ENCODE peak calls at places on chromosomes 4 and X, in four cellular contexts. I is fibroblast of lung; D is CD4-positive, alpha-beta T cell; Q is psoas muscle. R is an unnamed sample.

GRCh38 chr4:121269001-121269400 is 104.9 kb upstream of the TNIP3 start:
- DNase-seq in I (no peak), D (no peak), Q (no peak), R (no peak)

GRCh38 chr4:22850630-22851029 is 157.9 kb downstream of the GBA3 start:
- DNase-seq in I (no peak), D (no peak), Q (no peak), R (no peak)

GRCh38 chr4:38516194-38516593 is 147.8 kb upstream of the KLF3 start:
- DNase-seq in I (no peak), D (no peak), Q (no peak), R (no peak)

GRCh38 chrX:64389489-64389888 is 5.8 kb downstream of the MTMR8 start:
- DNase-seq in I (no peak), D (no peak), Q (no peak), R (no peak)

GRCh38 chrX:2819345-2820130 is 9.2 kb upstream of the GYG2 start:
- DNase-seq in I (peak; percentile 21), D (no peak), Q (no peak), R (no peak)

GRCh38 chr4:35556387-35556786 is 687.9 kb downstream of the ARAP2 start:
- DNase-seq in I (no peak), D (no peak), Q (no peak), R (no peak)

GRCh38 chrX:79325263-79325958 is 41.7 kb downstream of the ITM2A start:
- DNase-seq in I (no peak), D (peak; percentile 29), Q (no peak), R (no peak)

GRCh38 chr4:83569967-83570366 is 34.1 kb downstream of the GPAT3 start:
- DNase-seq in I (no peak), D (no peak), Q (no peak), R (no peak)

GRCh38 chr4:3452376-3452775 is 10.6 kb downstream of the HGFAC start:
- DNase-seq in I (no peak), D (no peak), Q (peak; percentile 52), R (no peak)

GRCh38 chr4:84258905-84259830 is 239.9 kb downstream of the NKX6-1 start:
- DNase-seq in I (peak; percentile 19), D (no peak), Q (peak; percentile 30), R (no peak)

GRCh38 chr4:52911684-52912294 is 49.7 kb downstream of the RASL11B start:
- DNase-seq in I (peak; percentile 75), D (peak; percentile 36), Q (peak; percentile 73), R (peak; percentile 43)

GRCh38 chrX:11704725-11705495 is 39.2 kb upstream of the ARHGAP6 start:
- DNase-seq in I (no peak), D (no peak), Q (no peak), R (no peak)

GRCh38 chr4:138158746-138159297 is 83.3 kb downstream of the SLC7A11 start:
- DNase-seq in I (peak; percentile 73), D (no peak), Q (no peak), R (no peak)

GRCh38 chr4:1573830-1574459 is 110.2 kb downstream of the FAM53A start:
- DNase-seq in I (no peak), D (no peak), Q (peak; percentile 44), R (no peak)

GRCh38 chr4:67770422-67770821 is 16.2 kb upstream of the GNRHR start:
- DNase-seq in I (no peak), D (no peak), Q (no peak), R (no peak)

GRCh38 chr4:69760455-69760854 is at the start of gene SULT1B1:
- DNase-seq in I (peak; percentile 88), D (peak; percentile 14), Q (no peak), R (peak; percentile 36)

GRCh38 chr4:31692407-31692940 is 972.3 kb downstream of the PCDH7 start:
- DNase-seq in I (peak; percentile 81), D (no peak), Q (no peak), R (no peak)

GRCh38 chr4:40629401-40630334 is at the start of gene RBM47:
- DNase-seq in I (peak; percentile 44), D (peak; percentile 7), Q (peak; percentile 71), R (no peak)

GRCh38 chrX:141220342-141221008 is 21.8 kb downstream of the SPANXC start:
- DNase-seq in I (peak; percentile 65), D (no peak), Q (no peak), R (no peak)

GRCh38 chr4:173436866-173437265 is 38.0 kb upstream of the SCRG1 start:
- DNase-seq in I (no peak), D (no peak), Q (no peak), R (no peak)

GRCh38 chr4:119037709-119038463 is 97.7 kb upstream of the MYOZ2 start:
- DNase-seq in I (no peak), D (no peak), Q (no peak), R (no peak)

GRCh38 chrX:12711435-12712040 is 79.7 kb upstream of the PRPS2 start:
- DNase-seq in I (no peak), D (no peak), Q (no peak), R (no peak)

GRCh38 chrX:12704706-12705105 is 86.5 kb upstream of the PRPS2 start:
- DNase-seq in I (no peak), D (no peak), Q (no peak), R (no peak)

DNA sequence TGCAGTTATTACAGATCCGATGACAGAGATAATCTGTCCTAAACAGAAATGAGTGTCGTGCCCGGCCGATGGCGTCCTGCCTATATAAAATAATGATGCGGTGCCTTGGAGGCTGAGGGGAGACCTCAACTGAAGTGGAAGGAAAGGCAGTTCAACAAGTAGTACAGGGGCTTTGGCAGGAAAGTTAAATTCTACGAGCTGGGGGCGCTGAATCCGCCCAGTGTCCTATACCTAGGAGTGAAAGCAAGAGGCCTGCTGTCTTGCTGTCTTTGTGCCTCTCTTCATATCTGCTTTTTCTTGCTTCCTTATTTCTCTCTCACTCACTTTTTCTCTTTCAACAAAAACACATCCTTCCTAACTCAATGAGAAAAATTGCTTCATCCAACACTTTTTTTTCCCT is 82.2 kb upstream of the PRPS2 start:
- DNase-seq in I (no peak), D (no peak), Q (no peak), R (no peak)
- TF ChIP-seq CTCF in I (no peak), D (no peak), Q (no peak), R (no peak)

DNA sequence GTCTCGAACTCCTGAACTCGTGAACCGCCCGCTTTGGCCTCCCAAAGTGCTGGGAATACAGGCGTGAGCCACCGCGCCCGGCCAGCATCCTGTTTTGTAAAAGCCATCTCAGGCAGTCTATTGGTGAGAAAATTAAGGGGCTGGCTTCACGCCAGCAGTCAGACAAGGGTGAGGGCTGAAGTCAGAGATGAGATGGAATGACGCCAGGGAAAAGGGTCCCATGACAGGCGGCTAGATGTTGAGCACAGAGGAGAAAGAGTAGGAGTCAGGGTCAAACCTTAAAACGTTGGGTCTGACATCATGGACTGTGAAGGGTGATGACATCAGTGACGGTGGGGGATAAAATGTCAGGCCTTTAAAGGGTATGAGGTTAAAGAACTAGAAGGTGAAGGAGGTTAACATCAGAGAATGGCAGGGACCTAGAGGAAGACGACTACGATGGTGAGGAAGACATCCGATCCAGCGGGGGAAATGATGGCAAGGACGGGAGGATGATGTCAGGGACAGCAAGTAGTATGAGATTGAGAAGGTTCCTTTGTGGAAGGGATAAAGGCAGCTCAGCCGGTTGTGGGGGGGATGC is 504 bp upstream of the RBM3 start:
- DNase-seq in I (no peak), D (peak; percentile 21), Q (peak; percentile 74), R (peak; percentile 45)
- TF ChIP-seq CTCF in I (no peak), D (no peak), Q (no peak), R (no peak)

GRCh38 chrX:81489987-81490386 is 288.1 kb downstream of the SH3BGRL start:
- DNase-seq in I (peak; percentile 0), D (no peak), Q (no peak), R (no peak)
- TF ChIP-seq CTCF in I (no peak), D (no peak), Q (no peak), R (no peak)

GRCh38 chr4:20251796-20252655 is at the start of gene SLIT2:
- DNase-seq in I (peak; percentile 81), D (no peak), Q (peak; percentile 90), R (no peak)
- TF ChIP-seq CTCF in I (no peak), D (no peak), Q (no peak), R (no peak)

DNA sequence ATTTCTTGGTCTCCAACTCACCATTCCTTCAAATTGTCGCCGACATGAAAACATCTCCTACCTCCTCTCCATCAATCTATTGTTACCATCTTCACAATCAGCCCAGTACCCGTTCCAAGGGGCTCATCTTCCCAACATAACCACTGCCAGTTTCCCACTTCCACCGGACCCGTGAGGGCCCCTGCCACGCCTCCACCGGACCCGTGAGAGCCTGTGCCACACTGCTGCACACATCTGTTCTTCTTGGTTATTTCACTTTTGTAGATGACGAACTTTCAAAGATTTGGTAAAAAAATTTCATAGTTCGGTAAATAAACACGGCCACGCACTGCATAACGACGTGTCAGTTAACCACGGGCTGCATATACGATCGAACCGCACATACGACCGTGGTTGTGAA is 65.0 kb downstream of the FAT1 start:
- DNase-seq in I (no peak), D (no peak), Q (no peak), R (no peak)
- TF ChIP-seq CTCF in I (no peak), D (no peak), Q (no peak), R (no peak)

GRCh38 chrX:102599084-102599949 is at the start of gene ARMCX5:
- DNase-seq in I (peak; percentile 90), D (peak; percentile 48), Q (peak; percentile 73), R (peak; percentile 52)
- TF ChIP-seq CTCF in I (no peak), D (no peak), Q (no peak), R (no peak)

GRCh38 chr4:148438047-148438446 is 4.2 kb downstream of the NR3C2 start:
- DNase-seq in I (no peak), D (no peak), Q (no peak), R (no peak)
- TF ChIP-seq CTCF in I (no peak), D (no peak), Q (no peak), R (no peak)

GRCh38 chrX:38717871-38718270 is 83.4 kb upstream of the MID1IP1 start:
- DNase-seq in I (peak; percentile 26), D (no peak), Q (no peak), R (no peak)
- TF ChIP-seq CTCF in I (peak; percentile 56), D (no peak), Q (peak; percentile 49), R (no peak)